ENCODE peak calls at places on chromosomes 3 and 15, in six cellular contexts. B is LHCN-M2; Y is stimulated activated CD4-positive, alpha-beta T cell treated with anti-CD3 and anti-CD28 coated beads, Interleukin-1b, Interleukin-23, amount 100 ng/mL, for 4 hours; O is SJSA1; N is ovary; G is fibroblast of the aortic adventitia. C is an unnamed sample.

GRCh38 chr3:30626443-30627181 is 20.2 kb downstream of the TGFBR2 start:
- DNase-seq in B (peak), Y (no peak), O (no peak), N (no peak), G (peak), C (no peak)

GRCh38 chr3:143888846-143889245 is 40.6 kb upstream of the SLC9A9 start:
- DNase-seq in B (no peak), Y (no peak), O (no peak), N (no peak), G (no peak), C (no peak)

GRCh38 chr3:112773864-112774263 is 72.8 kb downstream of the CD200R1L start:
- DNase-seq in B (no peak), Y (no peak), O (no peak), N (no peak), G (peak), C (no peak)

GRCh38 chr15:71716990-71717389 is 93.4 kb upstream of the NR2E3 start:
- DNase-seq in B (peak), Y (no peak), O (no peak), N (no peak), G (peak), C (no peak)

GRCh38 chr3:53161345-53161819 is 373 bp downstream of the PRKCD start:
- DNase-seq in B (no peak), Y (no peak), O (no peak), N (peak), G (no peak), C (no peak)

GRCh38 chr15:58299311-58299850 is 132.4 kb upstream of the LIPC start:
- DNase-seq in B (no peak), Y (no peak), O (no peak), N (no peak), G (peak), C (no peak)

GRCh38 chr3:36305929-36306520 is 74.3 kb upstream of the STAC start:
- DNase-seq in B (peak), Y (no peak), O (no peak), N (no peak), G (peak), C (no peak)

GRCh38 chr3:28933337-28933736 is 347.5 kb upstream of the RBMS3 start:
- DNase-seq in B (no peak), Y (no peak), O (no peak), N (no peak), G (no peak), C (no peak)

GRCh38 chr15:74653426-74654082 is 37.9 kb downstream of the CLK3 start:
- DNase-seq in B (peak), Y (no peak), O (peak), N (no peak), G (peak), C (peak)

GRCh38 chr3:147099076-147099475 is 307.3 kb downstream of the ZIC4 start:
- DNase-seq in B (peak), Y (no peak), O (no peak), N (no peak), G (peak), C (no peak)

GRCh38 chr15:48647963-48648362 is 2.5 kb upstream of the FBN1 start:
- DNase-seq in B (peak), Y (no peak), O (peak), N (peak), G (peak), C (no peak)

GRCh38 chr3:194740859-194741486 is 55.3 kb downstream of the FAM43A start:
- DNase-seq in B (peak), Y (no peak), O (peak), N (no peak), G (peak), C (peak)

GRCh38 chr15:70236306-70237103 is 138.8 kb upstream of the TLE3 start:
- DNase-seq in B (peak), Y (no peak), O (no peak), N (peak), G (peak), C (no peak)

GRCh38 chr3:94615275-94616065 is 552.6 kb downstream of the NSUN3 start:
- DNase-seq in B (no peak), Y (no peak), O (no peak), N (no peak), G (no peak), C (no peak)

GRCh38 chr3:10501664-10502052 is 3.7 kb downstream of the ATP2B2 start:
- DNase-seq in B (no peak), Y (no peak), O (no peak), N (no peak), G (no peak), C (no peak)

GRCh38 chr15:69253156-69253555 is 45.6 kb upstream of the PAQR5 start:
- DNase-seq in B (peak), Y (no peak), O (peak), N (no peak), G (peak), C (no peak)

GRCh38 chr3:46380471-46381215 is 9.9 kb downstream of the CCR5 start:
- DNase-seq in B (peak), Y (no peak), O (no peak), N (no peak), G (peak), C (no peak)

GRCh38 chr3:102113421-102114041 is 264.2 kb downstream of the NFKBIZ start:
- DNase-seq in B (no peak), Y (no peak), O (no peak), N (no peak), G (no peak), C (no peak)

GRCh38 chr3:168467085-168467714 is 371.5 kb upstream of the GOLIM4 start:
- DNase-seq in B (peak), Y (no peak), O (no peak), N (no peak), G (peak), C (peak)

GRCh38 chr15:71444866-71445590 is 329.8 kb downstream of the THSD4 start:
- DNase-seq in B (peak), Y (no peak), O (no peak), N (no peak), G (no peak), C (no peak)

GRCh38 chr3:107208100-107208499 is 169.1 kb upstream of the CCDC54 start:
- DNase-seq in B (peak), Y (no peak), O (peak), N (peak), G (peak), C (no peak)

GRCh38 chr3:15438988-15439387 is 11.6 kb downstream of the EAF1 start:
- DNase-seq in B (no peak), Y (no peak), O (no peak), N (no peak), G (peak), C (no peak)

GRCh38 chr3:48565591-48566400 is 2.2 kb upstream of the UCN2 start:
- DNase-seq in B (peak), Y (no peak), O (peak), N (no peak), G (peak), C (no peak)